ENCODE peak calls at places on chromosomes 13 and 19, in six cellular contexts. G is mucosa of descending colon, X is omental fat pad, C is Caco-2, U is heart right ventricle, B is GM23338. E is an unnamed sample.

GRCh38 chr19:47651691-47652090 is 42.8 kb downstream of the BICRA start:
- DNase-seq in G (no peak), X (no peak), C (no peak), U (no peak), B (peak; percentile 37), E (no peak)

GRCh38 chr19:51359294-51359693 is 6.9 kb downstream of the ETFB start:
- DNase-seq in G (no peak), X (no peak), C (no peak), U (no peak), B (no peak), E (no peak)

GRCh38 chr13:105139048-105139379 is 1396.4 kb downstream of the EFNB2 start:
- DNase-seq in G (no peak), X (no peak), C (no peak), U (no peak), B (no peak), E (no peak)

GRCh38 chr19:39434123-39435076 is 1.3 kb downstream of the RPS16 start:
- DNase-seq in G (no peak), X (no peak), C (no peak), U (no peak), B (no peak), E (no peak)

GRCh38 chr13:35814573-35814972 is 316.6 kb downstream of the DCLK1 start:
- DNase-seq in G (no peak), X (no peak), C (no peak), U (no peak), B (no peak), E (no peak)

GRCh38 chr19:20051841-20052768 is 12.8 kb upstream of the ZNF682 start:
- DNase-seq in G (peak; percentile 94), X (peak; percentile 77), C (peak; percentile 96), U (peak; percentile 95), B (peak; percentile 99), E (peak; percentile 93)

GRCh38 chr19:2053601-2054389 is 2.8 kb upstream of the MKNK2 start:
- DNase-seq in G (peak; percentile 75), X (no peak), C (no peak), U (peak; percentile 76), B (no peak), E (no peak)

GRCh38 chr19:39110263-39110967 is 15.2 kb upstream of the PAK4 start:
- DNase-seq in G (peak; percentile 75), X (no peak), C (no peak), U (peak; percentile 48), B (peak; percentile 75), E (no peak)

GRCh38 chr19:35756373-35757230 is at the start of gene HSPB6:
- DNase-seq in G (peak; percentile 62), X (no peak), C (no peak), U (peak; percentile 76), B (peak; percentile 70), E (no peak)

GRCh38 chr19:45585158-45585577 is 566 bp upstream of the OPA3 start:
- DNase-seq in G (no peak), X (no peak), C (no peak), U (no peak), B (no peak), E (no peak)

GRCh38 chr13:98174995-98175394 is 2.1 kb downstream of the RNF113B start:
- DNase-seq in G (no peak), X (no peak), C (no peak), U (no peak), B (no peak), E (no peak)

GRCh38 chr13:26600345-26600761 is 42.9 kb downstream of the WASF3 start:
- DNase-seq in G (no peak), X (no peak), C (no peak), U (no peak), B (no peak), E (no peak)

GRCh38 chr13:105920375-105920774 is 615.1 kb downstream of the EFNB2 start:
- DNase-seq in G (no peak), X (no peak), C (no peak), U (no peak), B (no peak), E (no peak)

GRCh38 chr13:112097770-112098169 is 30.8 kb downstream of the SOX1 start:
- DNase-seq in G (no peak), X (no peak), C (no peak), U (no peak), B (no peak), E (no peak)

GRCh38 chr13:80618777-80619176 is 277.9 kb upstream of the SPRY2 start:
- DNase-seq in G (no peak), X (no peak), C (no peak), U (no peak), B (no peak), E (no peak)

GRCh38 chr19:1445185-1445931 is 4.6 kb upstream of the APC2 start:
- DNase-seq in G (peak; percentile 90), X (peak; percentile 54), C (no peak), U (peak; percentile 46), B (peak; percentile 79), E (peak; percentile 84)

GRCh38 chr13:59607172-59607571 is 556.6 kb downstream of the DIAPH3 start:
- DNase-seq in G (no peak), X (no peak), C (no peak), U (no peak), B (no peak), E (no peak)

GRCh38 chr19:55383789-55384575 is at the start of gene TMEM238:
- DNase-seq in G (peak; percentile 90), X (no peak), C (peak; percentile 86), U (peak; percentile 39), B (peak; percentile 90), E (no peak)

GRCh38 chr13:30504081-30504480 is 38.3 kb upstream of the HMGB1 start:
- DNase-seq in G (no peak), X (no peak), C (no peak), U (no peak), B (no peak), E (no peak)

GRCh38 chr19:35304036-35304435 is 12.1 kb downstream of the MAG start:
- DNase-seq in G (no peak), X (no peak), C (no peak), U (no peak), B (no peak), E (no peak)

GRCh38 chr19:55606471-55606787 is 982 bp downstream of the ZNF865 start:
- DNase-seq in G (no peak), X (no peak), C (no peak), U (no peak), B (no peak), E (no peak)

GRCh38 chr13:37811441-37811840 is 58.1 kb downstream of the TRPC4 start:
- DNase-seq in G (no peak), X (no peak), C (no peak), U (no peak), B (no peak), E (no peak)

GRCh38 chr13:114219406-114219805 is 15.3 kb upstream of the CDC16 start:
- DNase-seq in G (no peak), X (no peak), C (no peak), U (no peak), B (no peak), E (no peak)

DNA sequence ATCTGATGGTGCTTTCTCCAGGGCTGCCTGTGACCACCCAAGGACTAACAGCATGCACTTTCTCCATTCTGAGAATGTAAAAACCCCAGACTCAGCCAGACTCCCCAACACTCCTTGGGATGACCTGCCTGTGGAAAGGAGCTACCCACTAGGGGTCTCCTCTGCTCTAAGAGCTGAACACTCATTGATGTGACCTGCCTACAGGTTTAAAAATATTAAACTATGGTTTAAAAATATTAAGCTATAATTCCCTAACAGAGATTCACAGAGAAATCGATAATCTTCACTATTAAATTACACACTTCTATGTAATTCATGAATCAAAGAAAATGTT is 696.2 kb upstream of the SLITRK5 start:
- DNase-seq in G (no peak), X (no peak), C (no peak), U (no peak), B (peak; percentile 35), E (no peak)
- TF ChIP-seq CTCF in G (no peak), X (no peak), C (no peak), U (no peak), B (peak; percentile 32), E (no peak)

GRCh38 chr13:81927347-81927746 is 1586.4 kb upstream of the SPRY2 start:
- DNase-seq in G (no peak), X (no peak), C (no peak), U (no peak), B (peak; percentile 41), E (no peak)
- TF ChIP-seq CTCF in G (no peak), X (no peak), C (peak; percentile 43), U (no peak), B (peak; percentile 47), E (no peak)

GRCh38 chr19:43446746-43447489 is 18.5 kb downstream of the LYPD3 start:
- DNase-seq in G (peak; percentile 87), X (peak; percentile 41), C (peak; percentile 71), U (peak; percentile 71), B (peak; percentile 89), E (peak; percentile 60)
- TF ChIP-seq CTCF in G (peak; percentile 93), X (peak; percentile 86), C (peak; percentile 94), U (peak; percentile 95), B (peak; percentile 93), E (peak; percentile 97)

DNA sequence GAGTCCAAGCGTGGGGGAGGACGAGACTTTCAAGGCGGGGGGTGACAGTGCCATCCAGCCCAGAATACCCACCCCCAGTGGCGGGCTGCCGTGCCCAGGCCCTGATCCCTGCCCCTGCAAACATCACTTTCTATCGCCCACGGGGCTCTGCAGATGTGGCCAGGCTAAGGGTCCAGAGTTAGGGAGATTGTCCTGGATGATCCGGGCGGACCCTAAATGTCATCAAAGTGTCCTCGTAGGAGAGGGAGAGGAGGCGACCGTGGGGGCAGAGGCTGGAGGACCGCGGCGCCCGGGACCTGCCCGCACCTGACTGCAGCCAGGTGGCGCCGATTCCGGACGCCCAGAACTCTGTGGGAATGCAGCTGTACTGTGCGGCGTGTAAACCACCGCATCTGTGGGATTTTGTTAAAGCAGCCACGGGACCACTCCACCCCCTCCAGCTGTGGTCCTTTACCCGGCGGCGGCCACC is 32.4 kb downstream of the GJA3 start:
- DNase-seq in G (peak; percentile 66), X (no peak), C (peak; percentile 52), U (no peak), B (no peak), E (no peak)
- TF ChIP-seq CTCF in G (peak; percentile 45), X (no peak), C (peak; percentile 81), U (peak; percentile 28), B (peak; percentile 38), E (no peak)

GRCh38 chr19:3369337-3370213 is 3.2 kb downstream of the NFIC start:
- DNase-seq in G (peak; percentile 60), X (no peak), C (no peak), U (no peak), B (peak; percentile 59), E (no peak)
- TF ChIP-seq CTCF in G (no peak), X (no peak), C (no peak), U (no peak), B (peak; percentile 14), E (no peak)

DNA sequence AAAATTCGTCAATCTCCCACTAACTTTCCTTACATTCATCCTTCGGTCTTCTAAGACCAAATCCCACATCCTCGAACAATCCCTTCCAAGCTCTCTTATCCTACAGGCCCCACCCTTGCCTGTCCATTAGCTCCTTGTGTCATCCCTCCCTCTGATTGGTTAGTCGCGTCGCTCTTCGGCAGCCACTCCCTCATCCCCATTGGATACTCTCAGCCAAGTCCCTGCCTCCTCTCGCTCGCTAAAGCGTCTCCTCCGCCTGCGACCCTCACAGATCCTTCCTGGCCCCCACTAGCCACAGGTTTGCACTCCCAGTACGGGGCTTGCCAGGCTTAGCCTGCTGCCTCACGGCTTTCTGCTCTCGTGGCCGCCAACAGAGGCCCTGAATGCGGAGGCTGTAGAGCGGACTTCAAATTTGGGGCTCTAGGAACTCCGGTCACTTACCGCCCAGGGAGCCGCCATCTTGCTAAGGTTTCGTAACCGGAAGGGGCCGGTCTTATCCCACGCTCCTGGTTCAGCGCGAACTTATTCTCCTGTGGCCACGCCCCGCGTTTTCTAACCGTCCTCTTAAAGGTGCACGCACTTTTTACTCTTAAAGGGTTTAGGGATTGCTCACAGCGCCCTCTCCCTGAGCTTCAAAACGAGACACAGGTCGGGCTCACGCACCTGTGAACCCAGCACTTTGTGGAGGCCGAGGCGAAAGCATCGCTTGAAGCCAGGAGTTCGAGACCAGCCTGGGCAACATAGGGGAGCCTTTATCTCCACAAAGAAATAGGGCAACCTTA is at the start of gene DMAC2:
- DNase-seq in G (peak; percentile 95), X (peak; percentile 94), C (peak; percentile 98), U (peak; percentile 97), B (peak; percentile 100), E (peak; percentile 88)
- TF ChIP-seq CTCF in G (peak; percentile 27), X (no peak), C (peak; percentile 58), U (peak; percentile 67), B (peak; percentile 60), E (no peak)

E was measured in mesothelial cell of epicardium.